ENCODE peak calls at places on chromosomes 11 and 22, in six cellular contexts. Y, B, Q, X, Z and F are unnamed samples.

GRCh38 chr11:28245131-28245530 is 136.9 kb downstream of the METTL15 start:
- DNase-seq in Y (no peak), Q (no peak), X (no peak), Z (no peak), B (no peak), F (no peak)

GRCh38 chr22:32533265-32534068 is 58.9 kb downstream of the FBXO7 start:
- DNase-seq in Q (no peak), X (no peak), B (peak), Y (no peak), Z (no peak), F (no peak)

GRCh38 chr22:28171135-28171534 is 252.1 kb upstream of the PITPNB start:
- DNase-seq in X (no peak), Q (no peak), Y (no peak), Z (no peak), B (no peak), F (no peak)

GRCh38 chr22:44363214-44363979 is 50.6 kb upstream of the SHISAL1 start:
- DNase-seq in Q (no peak), B (peak), Z (no peak), X (peak), Y (no peak), F (no peak)

GRCh38 chr22:24417901-24418641 is 9.3 kb upstream of the ADORA2A start:
- DNase-seq in X (no peak), Q (no peak), Y (no peak), B (no peak), Z (no peak), F (no peak)

GRCh38 chr11:88348870-88349269 is 11.3 kb upstream of the CTSC start:
- DNase-seq in Q (no peak), B (no peak), X (no peak), Z (no peak), Y (no peak), F (no peak)

GRCh38 chr11:13449522-13449921 is 13.5 kb downstream of the BTBD10 start:
- DNase-seq in X (no peak), Q (no peak), Z (no peak), B (no peak), Y (no peak), F (no peak)

GRCh38 chr11:114088836-114089235 is 29.3 kb downstream of the ZBTB16 start:
- DNase-seq in Y (no peak), Q (no peak), Z (no peak), X (no peak), B (no peak), F (no peak)

GRCh38 chr11:2301631-2302272 is at the start of the genes C11orf21 and TSPAN32:
- DNase-seq in Y (peak), Z (peak), X (no peak), Q (no peak), B (no peak), F (peak)

GRCh38 chr22:25759825-25760231 is 17.8 kb downstream of the MYO18B start:
- DNase-seq in Z (no peak), Q (no peak), X (peak), Y (peak), B (peak), F (no peak)

GRCh38 chr11:130103296-130103814 is 33.7 kb downstream of the APLP2 start:
- DNase-seq in Q (no peak), Z (no peak), B (peak), Y (no peak), X (peak), F (no peak)

GRCh38 chr11:128523616-128524015 is 63.7 kb downstream of the ETS1 start:
- DNase-seq in Y (no peak), B (peak), Q (no peak), Z (no peak), X (peak), F (no peak)

GRCh38 chr11:12539570-12539969 is 134.7 kb upstream of the TEAD1 start:
- DNase-seq in Q (no peak), Z (no peak), Y (no peak), X (peak), B (peak), F (no peak)

GRCh38 chr22:44816141-44816540 is 63.8 kb downstream of the ARHGAP8 start:
- DNase-seq in Z (no peak), Y (no peak), X (no peak), Q (no peak), B (no peak), F (no peak)

GRCh38 chr11:2641623-2642022 is 58.2 kb downstream of the KCNQ1OT1 start:
- DNase-seq in Y (no peak), B (no peak), Z (no peak), X (no peak), Q (no peak), F (no peak)

GRCh38 chr22:27581688-27582087 is 219.9 kb downstream of the MN1 start:
- DNase-seq in Y (no peak), B (no peak), Z (no peak), Q (no peak), X (no peak), F (no peak)

GRCh38 chr11:116357769-116358544 is 414.8 kb downstream of the BUD13 start:
- DNase-seq in Z (no peak), X (no peak), Y (no peak), B (no peak), Q (no peak), F (no peak)

GRCh38 chr11:111000400-111001090 is 245.0 kb upstream of the POU2AF2 start:
- DNase-seq in Z (no peak), Q (no peak), Y (no peak), B (no peak), X (no peak), F (no peak)

GRCh38 chr11:128608732-128609131 is 21.4 kb upstream of the ETS1 start:
- DNase-seq in X (no peak), Y (no peak), B (no peak), Q (no peak), Z (no peak), F (no peak)

GRCh38 chr11:96303067-96303466 is 39.9 kb downstream of the MAML2 start:
- DNase-seq in Q (no peak), Y (peak), X (peak), Z (no peak), B (peak), F (no peak)

GRCh38 chr11:64720167-64720566 is 2.8 kb downstream of the NRXN2 start:
- DNase-seq in Z (no peak), Y (no peak), B (no peak), X (no peak), Q (no peak), F (no peak)

GRCh38 chr11:1382831-1383607 is 6.7 kb upstream of the BRSK2 start:
- DNase-seq in Q (peak), Z (peak), Y (peak), B (peak), X (peak), F (peak)

GRCh38 chr11:123211134-123211879 is 16.3 kb upstream of the CLMP start:
- DNase-seq in Z (no peak), Y (no peak), X (no peak), B (no peak), Q (no peak), F (no peak)

GRCh38 chr11:6219359-6219758 is 14.0 kb downstream of the C11orf42 start:
- DNase-seq in Q (no peak), Z (no peak), B (peak), Y (no peak), X (peak), F (no peak)

GRCh38 chr22:50710886-50711285 is 27.1 kb upstream of the ACR start:
- DNase-seq in Q (no peak), B (no peak), X (no peak), Z (no peak), Y (no peak), F (no peak)

GRCh38 chr22:48382197-48382596 is 1445.5 kb downstream of the BRD1 start:
- DNase-seq in Z (no peak), B (no peak), Y (no peak), Q (no peak), X (no peak), F (no peak)

GRCh38 chr11:10139656-10140055 is 154.4 kb downstream of the SBF2 start:
- DNase-seq in B (peak), Q (no peak), Y (no peak), Z (no peak), X (peak), F (no peak)

GRCh38 chr22:44379817-44380560 is 67.2 kb upstream of the SHISAL1 start:
- DNase-seq in Z (no peak), Q (no peak), X (no peak), B (no peak), Y (no peak), F (no peak)

GRCh38 chr11:27431808-27432207 is 40.8 kb downstream of the LGR4 start:
- DNase-seq in B (no peak), Z (no peak), X (no peak), Q (no peak), Y (no peak), F (no peak)

GRCh38 chr11:66996609-66997273 is 21.6 kb downstream of the C11orf86 start:
- DNase-seq in X (no peak), Y (no peak), Z (no peak), B (no peak), Q (no peak), F (no peak)

GRCh38 chr22:27775087-27775697 is 26.4 kb downstream of the MN1 start:
- DNase-seq in Y (no peak), Q (no peak), X (no peak), B (no peak), Z (no peak), F (no peak)

GRCh38 chr11:33916736-33917135 is 24.9 kb upstream of the LMO2 start:
- DNase-seq in Z (no peak), Y (no peak), X (no peak), Q (no peak), B (no peak), F (no peak)

GRCh38 chr11:37657645-37658044 is 1059.6 kb upstream of the RAG2 start:
- DNase-seq in X (peak), B (peak), Y (peak), Q (no peak), Z (no peak), F (no peak)

GRCh38 chr22:43743131-43743530 is 69.0 kb downstream of the EFCAB6 start:
- DNase-seq in Q (no peak), B (no peak), Y (no peak), X (no peak), Z (no peak), F (no peak)

GRCh38 chr11:102493524-102493923 is 37.0 kb downstream of the MMP7 start:
- DNase-seq in Q (no peak), X (no peak), Z (no peak), B (no peak), Y (no peak), F (no peak)

GRCh38 chr22:20414450-20414849 is 20.5 kb downstream of the ZNF74 start:
- DNase-seq in Y (no peak), B (no peak), Z (no peak), Q (no peak), X (no peak), F (no peak)

GRCh38 chr11:11157201-11157600 is 195.8 kb downstream of the CSNK2A3 start:
- DNase-seq in Y (peak), Z (no peak), X (no peak), B (peak), Q (no peak), F (no peak)